ENCODE peak calls at places on chromosomes 12 and 14, in six cellular contexts. B, D, U, K, L and M are unnamed samples.

GRCh38 chr12:42161529-42161928 is 16.9 kb upstream of the GXYLT1 start:
- DNase-seq in B (no peak), D (no peak), U (no peak), K (no peak), L (no peak), M (no peak)

GRCh38 chr12:110807640-110808039 is 39.1 kb upstream of the CCDC63 start:
- DNase-seq in B (no peak), D (no peak), U (no peak), K (no peak), L (no peak), M (no peak)

GRCh38 chr12:40376533-40377267 is 151.9 kb downstream of the LRRK2 start:
- DNase-seq in B (no peak), D (no peak), U (no peak), K (no peak), L (no peak), M (no peak)

GRCh38 chr14:37466003-37466622 is 128.9 kb downstream of the FOXA1 start:
- DNase-seq in B (no peak), D (no peak), U (no peak), K (no peak), L (no peak), M (no peak)

GRCh38 chr12:29595071-29595755 is 97.7 kb upstream of the OVCH1 start:
- DNase-seq in B (no peak), D (no peak), U (no peak), K (no peak), L (no peak), M (no peak)

GRCh38 chr12:132327351-132328171 is 1.8 kb downstream of the GALNT9 start:
- DNase-seq in B (peak), D (no peak), U (no peak), K (no peak), L (peak), M (no peak)

GRCh38 chr12:47798481-47798948 is 21.2 kb downstream of the HDAC7 start:
- DNase-seq in B (no peak), D (no peak), U (no peak), K (no peak), L (no peak), M (no peak)

GRCh38 chr14:31456841-31457664 is at the start of gene DTD2:
- DNase-seq in B (peak), D (peak), U (peak), K (peak), L (peak), M (peak)

GRCh38 chr14:69049675-69050074 is 70.6 kb upstream of the ACTN1 start:
- DNase-seq in B (no peak), D (no peak), U (no peak), K (no peak), L (no peak), M (no peak)

GRCh38 chr12:85005615-85006014 is 30.5 kb downstream of the TSPAN19 start:
- DNase-seq in B (no peak), D (no peak), U (no peak), K (no peak), L (peak), M (no peak)

GRCh38 chr12:118103231-118103600 is 595 bp downstream of the VSIG10 start:
- DNase-seq in B (no peak), D (no peak), U (no peak), K (no peak), L (peak), M (no peak)

GRCh38 chr14:49926803-49927202 is 33.9 kb downstream of the ARF6 start:
- DNase-seq in B (no peak), D (no peak), U (no peak), K (no peak), L (no peak), M (no peak)

GRCh38 chr14:31881531-31882310 is 195.4 kb upstream of the ARHGAP5 start:
- DNase-seq in B (no peak), D (no peak), U (no peak), K (no peak), L (peak), M (no peak)

GRCh38 chr12:89499857-89500256 is 24.7 kb downstream of the GALNT4 start:
- DNase-seq in B (no peak), D (no peak), U (no peak), K (no peak), L (no peak), M (no peak)

GRCh38 chr14:94505206-94505605 is 4.1 kb downstream of the SERPINA12 start:
- DNase-seq in B (no peak), D (no peak), U (no peak), K (no peak), L (no peak), M (no peak)

GRCh38 chr12:30533518-30533917 is 162.2 kb downstream of the IPO8 start:
- DNase-seq in B (no peak), D (no peak), U (no peak), K (no peak), L (no peak), M (no peak)

GRCh38 chr14:61765225-61765943 is 3.2 kb downstream of the SNAPC1 start:
- DNase-seq in B (no peak), D (no peak), U (no peak), K (no peak), L (no peak), M (no peak)

GRCh38 chr12:56634242-56634836 is 4.2 kb upstream of the BAZ2A start:
- DNase-seq in B (no peak), D (no peak), U (no peak), K (no peak), L (no peak), M (no peak)